ENCODE peak calls at places on chromosomes 11 and 22, in ten cellular contexts. Y is NCI-H526 treated with DMSO at 0.1 percent for 48 hours; L is OCI-M1; B is brain microvascular endothelial cell; Q is mesothelial cell of epicardium; M is spleen; W is stimulated activated CD8-positive, alpha-beta memory T cell treated with anti-CD3 and anti-CD28 coated beads, Interleukin-4, amount 100 ng/mL, for 48 hours; V is NCI-H187 treated with DMSO at 0.1 percent for 48 hours; N is HAP-1; X is NCI-H2107. Z is an unnamed sample.

GRCh38 chr11:45485070-45485716 is 180.2 kb downstream of the CHST1 start:
- DNase-seq in Y (no peak), L (no peak), B (no peak), Q (no peak), M (peak; percentile 22), W (no peak), V (no peak), N (no peak), X (no peak), Z (no peak)

GRCh38 chr22:38081941-38082828 is 1.8 kb downstream of the SLC16A8 start:
- DNase-seq in Y (no peak), L (no peak), B (no peak), Q (no peak), M (no peak), W (peak; percentile 42), V (no peak), N (no peak), X (no peak), Z (no peak)

GRCh38 chr22:30347255-30347892 is 9.3 kb downstream of the SF3A1 start:
- DNase-seq in Y (no peak), L (no peak), B (no peak), Q (no peak), M (no peak), W (no peak), V (no peak), N (no peak), X (no peak), Z (no peak)

GRCh38 chr11:106998126-106998525 is 20.1 kb downstream of the GUCY1A2 start:
- DNase-seq in Y (no peak), L (no peak), B (no peak), Q (no peak), M (no peak), W (no peak), V (no peak), N (no peak), X (no peak), Z (no peak)

GRCh38 chr11:86068138-86068861 is 584 bp downstream of the PICALM start:
- DNase-seq in Y (peak; percentile 54), L (peak; percentile 96), B (no peak), Q (peak; percentile 21), M (peak; percentile 89), W (peak; percentile 62), V (no peak), N (no peak), X (no peak), Z (peak; percentile 44)

GRCh38 chr11:35593143-35593542 is 25.1 kb upstream of the FJX1 start:
- DNase-seq in Y (no peak), L (no peak), B (peak; percentile 88), Q (no peak), M (no peak), W (no peak), V (no peak), N (no peak), X (no peak), Z (no peak)

GRCh38 chr11:6876914-6877313 is 489 bp downstream of the OR10A4 start:
- DNase-seq in Y (no peak), L (no peak), B (no peak), Q (no peak), M (no peak), W (no peak), V (no peak), N (no peak), X (no peak), Z (no peak)

GRCh38 chr11:69153661-69154060 is 2.1 kb upstream of the SMIM38 start:
- DNase-seq in Y (no peak), L (no peak), B (peak; percentile 20), Q (no peak), M (no peak), W (no peak), V (no peak), N (no peak), X (no peak), Z (no peak)

GRCh38 chr22:31646186-31647019 is 15.6 kb downstream of the PISD start:
- DNase-seq in Y (no peak), L (no peak), B (peak; percentile 97), Q (no peak), M (no peak), W (no peak), V (no peak), N (peak; percentile 7), X (no peak), Z (no peak)

GRCh38 chr11:47847892-47848635 is at the start of gene NUP160:
- DNase-seq in Y (peak; percentile 77), L (peak; percentile 91), B (peak; percentile 48), Q (peak; percentile 75), M (peak; percentile 98), W (peak; percentile 95), V (peak; percentile 41), N (peak; percentile 64), X (peak; percentile 65), Z (peak; percentile 76)

GRCh38 chr11:79052539-79052938 is 388.3 kb downstream of the TENM4 start:
- DNase-seq in Y (peak; percentile 13), L (peak; percentile 60), B (peak; percentile 16), Q (no peak), M (no peak), W (no peak), V (no peak), N (no peak), X (no peak), Z (no peak)

GRCh38 chr11:78331711-78332110 is 85.9 kb downstream of the GAB2 start:
- DNase-seq in Y (no peak), L (no peak), B (no peak), Q (no peak), M (no peak), W (no peak), V (no peak), N (no peak), X (no peak), Z (peak; percentile 97)

GRCh38 chr11:134531331-134532135 is 119.5 kb upstream of the B3GAT1 start:
- DNase-seq in Y (no peak), L (no peak), B (no peak), Q (peak; percentile 12), M (peak; percentile 59), W (peak; percentile 9), V (no peak), N (no peak), X (no peak), Z (no peak)

GRCh38 chr11:72012091-72012630 is 13.5 kb downstream of the IL18BP start:
- DNase-seq in Y (no peak), L (no peak), B (no peak), Q (no peak), M (no peak), W (no peak), V (no peak), N (no peak), X (no peak), Z (no peak)

GRCh38 chr11:46306296-46306853 is 28.9 kb downstream of the CREB3L1 start:
- DNase-seq in Y (no peak), L (no peak), B (no peak), Q (no peak), M (no peak), W (no peak), V (no peak), N (no peak), X (no peak), Z (no peak)

GRCh38 chr11:31873115-31873514 is 62.0 kb upstream of the PAX6 start:
- DNase-seq in Y (no peak), L (no peak), B (no peak), Q (no peak), M (no peak), W (no peak), V (no peak), N (no peak), X (no peak), Z (no peak)

GRCh38 chr11:65427691-65428577 is 5.3 kb downstream of the NEAT1 start:
- DNase-seq in Y (no peak), L (peak; percentile 83), B (peak; percentile 68), Q (no peak), M (peak; percentile 74), W (peak; percentile 68), V (no peak), N (no peak), X (no peak), Z (peak; percentile 62)

GRCh38 chr11:132490976-132491375 is 1041.3 kb downstream of the OPCML start:
- DNase-seq in Y (no peak), L (no peak), B (no peak), Q (no peak), M (no peak), W (no peak), V (no peak), N (no peak), X (no peak), Z (no peak)

GRCh38 chr11:122306776-122307479 is 190.9 kb upstream of the BLID start:
- DNase-seq in Y (no peak), L (no peak), B (no peak), Q (no peak), M (no peak), W (no peak), V (no peak), N (no peak), X (no peak), Z (peak; percentile 78)

GRCh38 chr11:86115542-86116385 is 46.9 kb upstream of the PICALM start:
- DNase-seq in Y (no peak), L (no peak), B (no peak), Q (no peak), M (no peak), W (no peak), V (no peak), N (no peak), X (no peak), Z (no peak)

GRCh38 chr22:37623075-37624016 is 14.7 kb downstream of the GGA1 start:
- DNase-seq in Y (no peak), L (peak; percentile 68), B (no peak), Q (no peak), M (peak; percentile 93), W (peak; percentile 87), V (no peak), N (peak; percentile 31), X (no peak), Z (no peak)

GRCh38 chr11:106271126-106271525 is 193.7 kb downstream of the AASDHPPT start:
- DNase-seq in Y (no peak), L (no peak), B (no peak), Q (no peak), M (no peak), W (no peak), V (no peak), N (no peak), X (no peak), Z (no peak)

GRCh38 chr11:76987203-76987602 is 47.0 kb upstream of the B3GNT6 start:
- DNase-seq in Y (no peak), L (peak; percentile 38), B (no peak), Q (no peak), M (no peak), W (no peak), V (no peak), N (no peak), X (no peak), Z (no peak)

GRCh38 chr11:2564588-2565440 is 120.0 kb downstream of the KCNQ1 start:
- DNase-seq in Y (no peak), L (no peak), B (no peak), Q (no peak), M (no peak), W (no peak), V (no peak), N (no peak), X (no peak), Z (no peak)

GRCh38 chr11:69136471-69136870 is 19.3 kb upstream of the SMIM38 start:
- DNase-seq in Y (no peak), L (no peak), B (no peak), Q (no peak), M (peak; percentile 55), W (no peak), V (no peak), N (no peak), X (no peak), Z (no peak)

GRCh38 chr22:26642465-26643367 is 14.7 kb upstream of the MIAT start:
- DNase-seq in Y (no peak), L (peak; percentile 86), B (no peak), Q (no peak), M (peak; percentile 89), W (peak; percentile 89), V (no peak), N (peak; percentile 58), X (no peak), Z (no peak)

GRCh38 chr11:37688461-37688860 is 1090.4 kb upstream of the RAG2 start:
- DNase-seq in Y (no peak), L (no peak), B (no peak), Q (no peak), M (no peak), W (no peak), V (no peak), N (no peak), X (no peak), Z (no peak)

GRCh38 chr11:80146231-80146630 is 705.4 kb upstream of the TENM4 start:
- DNase-seq in Y (peak; percentile 96), L (no peak), B (no peak), Q (no peak), M (no peak), W (no peak), V (peak; percentile 62), N (no peak), X (no peak), Z (no peak)

Z was measured in putamen.